ENCODE peak calls at places on chromosomes 11 and 22, in four cellular contexts. V, C, R and U are unnamed samples.
A peak's percentile ranks its signal among the peaks of the same experiment; 100 is the strongest.

GRCh38 chr11:8841899-8842298 is 69.1 kb upstream of the AKIP1 start:
- DNase-seq in V (no peak), R (no peak), C (no peak), U (no peak)

GRCh38 chr11:6357222-6357621 is 33.1 kb upstream of the SMPD1 start:
- DNase-seq in C (no peak), V (peak; percentile 20), R (peak; percentile 92), U (peak; percentile 83)

GRCh38 chr22:25514436-25514835 is 50.0 kb upstream of the GRK3 start:
- DNase-seq in C (no peak), R (no peak), V (no peak), U (peak; percentile 20)

GRCh38 chr11:100800202-100800601 is 113.1 kb downstream of the ARHGAP42 start:
- DNase-seq in C (no peak), R (peak; percentile 29), V (no peak), U (no peak)

GRCh38 chr22:43827926-43828710 is 16.0 kb upstream of the EFCAB6 start:
- DNase-seq in R (no peak), V (no peak), C (no peak), U (no peak)

GRCh38 chr11:119661226-119661625 is 67.8 kb downstream of the NECTIN1 start:
- DNase-seq in R (no peak), C (no peak), V (no peak), U (no peak)

GRCh38 chr11:93663021-93663420 is 1.5 kb downstream of the CEP295 start:
- DNase-seq in V (no peak), C (no peak), R (no peak), U (no peak)

GRCh38 chr22:46968359-46968740 is 205.9 kb downstream of the TBC1D22A start:
- DNase-seq in R (no peak), V (no peak), C (no peak), U (no peak)

GRCh38 chr11:96238563-96239166 is 104.3 kb downstream of the MAML2 start:
- DNase-seq in C (no peak), V (no peak), R (no peak), U (no peak)

GRCh38 chr11:75311858-75312288 is 39.6 kb downstream of the ARRB1 start:
- DNase-seq in C (no peak), V (peak; percentile 83), R (peak; percentile 74), U (peak; percentile 16)

GRCh38 chr11:65547446-65548125 is 10.6 kb downstream of the LTBP3 start:
- DNase-seq in R (no peak), V (no peak), C (no peak), U (no peak)

GRCh38 chr22:41538583-41538982 is 5.7 kb downstream of the POLR3H start:
- DNase-seq in C (no peak), R (no peak), V (no peak), U (no peak)

GRCh38 chr11:2791139-2791520 is 91.3 kb upstream of the KCNQ1OT1 start:
- DNase-seq in C (no peak), V (peak; percentile 9), R (no peak), U (no peak)

GRCh38 chr11:215581-216037 is 8.1 kb downstream of the RIC8A start:
- DNase-seq in C (no peak), R (no peak), V (no peak), U (no peak)

GRCh38 chr11:92082652-92083051 is 142.0 kb upstream of the FAT3 start:
- DNase-seq in C (no peak), V (no peak), R (no peak), U (no peak)

GRCh38 chr11:117219995-117220394 is 11.9 kb downstream of the PCSK7 start:
- DNase-seq in C (no peak), V (no peak), R (no peak), U (no peak)

GRCh38 chr11:129257512-129257911 is 65.4 kb upstream of the ARHGAP32 start:
- DNase-seq in V (no peak), R (no peak), C (no peak), U (no peak)

GRCh38 chr11:95284057-95285052 is 53.4 kb upstream of the SESN3 start:
- DNase-seq in C (no peak), V (no peak), R (no peak), U (no peak)

GRCh38 chr11:12845739-12846358 is 163.3 kb upstream of the RASSF10 start:
- DNase-seq in R (no peak), C (no peak), V (peak; percentile 27), U (no peak)

GRCh38 chr22:49269928-49270327 is 557.7 kb downstream of the BRD1 start:
- DNase-seq in R (no peak), V (no peak), C (no peak), U (no peak)

GRCh38 chr22:45917146-45917545 is 59.8 kb downstream of the WNT7B start:
- DNase-seq in R (no peak), C (no peak), V (no peak), U (peak; percentile 29)

GRCh38 chr11:22711212-22711770 is 44.9 kb downstream of the GAS2 start:
- DNase-seq in R (no peak), C (no peak), V (no peak), U (peak; percentile 40)

GRCh38 chr11:69818243-69819108 is 740 bp downstream of the FGF3 start:
- DNase-seq in R (no peak), V (no peak), C (no peak), U (no peak)

GRCh38 chr11:94885133-94885532 is 88.2 kb downstream of the CWC15 start:
- DNase-seq in C (no peak), V (no peak), R (no peak), U (peak; percentile 30)

GRCh38 chr11:2312232-2313042 is 10.6 kb downstream of the TSPAN32 start:
- DNase-seq in V (no peak), R (peak; percentile 35), C (no peak), U (peak; percentile 11)

GRCh38 chr11:11324090-11324489 is 29.0 kb downstream of the CSNK2A3 start:
- DNase-seq in C (no peak), V (no peak), R (no peak), U (peak; percentile 46)

GRCh38 chr11:118215262-118215661 is 9.5 kb downstream of the JAML start:
- DNase-seq in V (no peak), C (no peak), R (no peak), U (no peak)

GRCh38 chr11:77073328-77074001 is 6.7 kb downstream of the CAPN5 start:
- DNase-seq in C (peak; percentile 32), R (peak; percentile 94), V (peak; percentile 79), U (peak; percentile 76)
- TF ChIP-seq CTCF in C (no peak), R (peak; percentile 76), V (peak; percentile 38), U (peak; percentile 19)

GRCh38 chr11:44128729-44129128 is 33.3 kb downstream of the EXT2 start:
- DNase-seq in V (no peak), R (no peak), C (no peak), U (no peak)

GRCh38 chr11:44134625-44135024 is 39.1 kb downstream of the EXT2 start:
- DNase-seq in C (no peak), R (no peak), V (no peak), U (no peak)

GRCh38 chr11:44130751-44131150 is 35.3 kb downstream of the EXT2 start:
- DNase-seq in V (no peak), C (no peak), R (no peak), U (no peak)

GRCh38 chr11:44136176-44136945 is 40.9 kb downstream of the EXT2 start:
- DNase-seq in R (no peak), V (no peak), C (no peak), U (no peak)

DNA sequence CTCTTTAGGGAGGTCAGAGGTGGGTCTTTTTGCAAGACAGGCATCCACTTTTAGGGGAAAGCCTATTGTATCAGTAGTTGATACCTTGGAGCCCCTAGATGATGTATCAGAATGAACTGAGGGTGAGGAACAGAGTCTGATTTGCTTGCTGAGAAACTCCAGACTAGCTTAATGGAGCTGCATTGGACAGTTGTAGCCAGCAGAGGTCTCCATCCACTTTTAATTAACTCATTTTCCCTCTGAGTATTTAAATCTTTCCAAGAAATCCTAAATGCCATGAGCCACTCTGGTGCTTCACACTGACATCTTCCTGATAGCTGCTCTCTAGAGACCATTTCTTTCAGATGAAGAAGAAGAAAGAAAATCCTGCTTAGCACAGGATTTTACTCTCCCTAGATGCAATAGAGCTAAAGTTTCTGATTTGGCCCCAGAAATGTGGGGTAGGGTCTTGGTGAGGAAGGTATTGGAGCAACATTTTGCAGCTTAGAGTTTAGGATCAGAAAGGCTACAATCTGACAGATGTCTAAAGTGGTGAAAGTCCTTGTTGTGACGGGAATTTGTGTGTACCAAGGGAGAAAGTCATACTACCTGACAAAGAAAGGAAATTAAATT is 38.0 kb downstream of the EXT2 start:
- DNase-seq in V (no peak), R (peak; percentile 72), C (peak; percentile 21), U (peak; percentile 33)
- TF ChIP-seq CTCF in V (peak; percentile 66), R (peak; percentile 78), C (peak; percentile 42), U (peak; percentile 41)

DNA sequence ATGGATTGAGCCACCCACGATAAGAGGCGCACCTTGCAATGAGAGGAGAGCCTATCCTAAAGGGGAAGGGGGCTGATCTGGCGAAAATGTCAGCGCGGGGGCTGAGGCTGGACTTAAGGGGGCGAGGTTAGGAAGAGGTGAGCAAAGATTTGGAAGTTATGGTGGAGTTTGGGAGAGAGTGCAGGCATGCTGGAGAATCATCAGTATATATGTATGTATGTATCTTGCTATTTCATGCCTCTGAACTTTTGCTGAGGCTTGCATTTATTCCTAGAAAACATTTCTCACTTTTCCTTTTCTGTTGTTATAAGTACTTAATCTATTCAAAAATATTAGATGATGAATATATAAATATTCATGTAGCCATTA is 17.2 kb upstream of the THRSP start:
- DNase-seq in R (no peak), C (no peak), V (no peak), U (no peak)
- TF ChIP-seq CTCF in R (no peak), C (no peak), V (no peak), U (no peak)

GRCh38 chr11:102727890-102728289 is 3.1 kb upstream of the MMP8 start:
- DNase-seq in R (peak; percentile 40), V (no peak), C (no peak), U (peak; percentile 53)

GRCh38 chr11:102730036-102730815 is 5.5 kb upstream of the MMP8 start:
- DNase-seq in R (peak; percentile 16), V (no peak), C (no peak), U (no peak)

GRCh38 chr11:102734650-102735049 is 9.9 kb upstream of the MMP8 start:
- DNase-seq in V (no peak), C (no peak), R (no peak), U (no peak)

DNA sequence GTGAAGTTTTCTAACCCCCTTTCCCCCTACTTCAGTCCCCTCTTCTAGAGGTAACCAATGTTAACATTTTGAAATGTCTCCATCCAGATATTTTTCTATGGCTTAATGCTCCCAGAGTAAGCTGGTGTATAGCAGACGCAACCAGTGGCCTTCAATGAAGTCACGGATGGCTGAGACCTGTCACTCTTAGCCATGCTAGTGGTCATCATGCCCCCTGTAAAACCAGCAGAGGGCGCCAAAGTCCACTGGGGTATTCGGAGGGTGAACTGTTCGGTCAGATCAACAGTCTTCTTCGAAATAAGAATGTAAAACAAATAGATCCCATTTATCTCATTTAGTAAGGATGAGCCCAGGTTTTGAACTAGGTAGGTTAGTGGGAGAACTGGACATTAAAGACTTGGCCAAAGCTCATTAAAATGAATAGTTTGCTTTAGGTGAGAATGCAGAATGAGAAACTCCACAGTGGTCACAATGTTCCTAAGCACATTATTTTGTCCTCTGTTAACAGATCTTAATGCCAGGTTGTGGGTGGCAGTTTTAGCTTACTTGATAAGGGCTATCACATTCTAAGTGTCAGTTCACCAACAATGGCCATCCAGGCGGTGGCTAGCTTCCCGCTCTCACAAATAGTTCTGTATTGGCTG is 8.6 kb upstream of the MMP8 start:
- DNase-seq in V (peak; percentile 31), R (peak; percentile 62), C (peak; percentile 71), U (peak; percentile 82)
- TF ChIP-seq CTCF in V (peak; percentile 49), R (peak; percentile 85), C (peak; percentile 67), U (peak; percentile 86)